ENCODE peak calls at places on chromosome X, in six cellular contexts. One of them, this sample, is unnamed.

GRCh38 chrX:56794404-56794803 is 65.4 kb downstream of the NBDY start:
- DNase-seq in activated CD8-positive, alpha-beta memory T cell treated with anti-CD3 and anti-CD28 coated beads for 48 hours: no peak
- DNase-seq in fibroblast of the conjunctiva: no peak
- DNase-seq in stimulated activated CD4-positive, alpha-beta T cell treated with anti-CD3 and anti-CD28 coated beads, Interleukin-15, amount 100 ng/mL, for 1 hour: no peak
- DNase-seq in right lobe of liver: peak; percentile 12
- DNase-seq in bronchial epithelial cell: no peak
- DNase-seq in this sample: no peak

GRCh38 chrX:15336023-15336413 is 695 bp upstream of the PIGA start:
- DNase-seq in activated CD8-positive, alpha-beta memory T cell treated with anti-CD3 and anti-CD28 coated beads for 48 hours: no peak
- DNase-seq in fibroblast of the conjunctiva: no peak
- DNase-seq in stimulated activated CD4-positive, alpha-beta T cell treated with anti-CD3 and anti-CD28 coated beads, Interleukin-15, amount 100 ng/mL, for 1 hour: no peak
- DNase-seq in right lobe of liver: no peak
- DNase-seq in bronchial epithelial cell: peak; percentile 86
- DNase-seq in this sample: peak; percentile 12

GRCh38 chrX:30065226-30065625 is 150.1 kb upstream of the MAGEB2 start:
- DNase-seq in activated CD8-positive, alpha-beta memory T cell treated with anti-CD3 and anti-CD28 coated beads for 48 hours: no peak
- DNase-seq in fibroblast of the conjunctiva: no peak
- DNase-seq in stimulated activated CD4-positive, alpha-beta T cell treated with anti-CD3 and anti-CD28 coated beads, Interleukin-15, amount 100 ng/mL, for 1 hour: no peak
- DNase-seq in right lobe of liver: no peak
- DNase-seq in bronchial epithelial cell: no peak
- DNase-seq in this sample: no peak

GRCh38 chrX:20373063-20373462 is 106.4 kb upstream of the RPS6KA3 start:
- DNase-seq in activated CD8-positive, alpha-beta memory T cell treated with anti-CD3 and anti-CD28 coated beads for 48 hours: no peak
- DNase-seq in fibroblast of the conjunctiva: no peak
- DNase-seq in stimulated activated CD4-positive, alpha-beta T cell treated with anti-CD3 and anti-CD28 coated beads, Interleukin-15, amount 100 ng/mL, for 1 hour: no peak
- DNase-seq in right lobe of liver: no peak
- DNase-seq in bronchial epithelial cell: no peak
- DNase-seq in this sample: no peak

GRCh38 chrX:10989386-10989785 is 121.7 kb upstream of the HCCS start:
- DNase-seq in activated CD8-positive, alpha-beta memory T cell treated with anti-CD3 and anti-CD28 coated beads for 48 hours: no peak
- DNase-seq in fibroblast of the conjunctiva: no peak
- DNase-seq in stimulated activated CD4-positive, alpha-beta T cell treated with anti-CD3 and anti-CD28 coated beads, Interleukin-15, amount 100 ng/mL, for 1 hour: no peak
- DNase-seq in right lobe of liver: no peak
- DNase-seq in bronchial epithelial cell: no peak
- DNase-seq in this sample: no peak

GRCh38 chrX:103628386-103629290 is at the start of gene TCEAL1:
- DNase-seq in activated CD8-positive, alpha-beta memory T cell treated with anti-CD3 and anti-CD28 coated beads for 48 hours: no peak
- DNase-seq in fibroblast of the conjunctiva: no peak
- DNase-seq in stimulated activated CD4-positive, alpha-beta T cell treated with anti-CD3 and anti-CD28 coated beads, Interleukin-15, amount 100 ng/mL, for 1 hour: no peak
- DNase-seq in right lobe of liver: peak; percentile 75
- DNase-seq in bronchial epithelial cell: no peak
- DNase-seq in this sample: peak; percentile 16

GRCh38 chrX:118484216-118484903 is 11.3 kb upstream of the DOCK11 start:
- DNase-seq in activated CD8-positive, alpha-beta memory T cell treated with anti-CD3 and anti-CD28 coated beads for 48 hours: no peak
- DNase-seq in fibroblast of the conjunctiva: no peak
- DNase-seq in stimulated activated CD4-positive, alpha-beta T cell treated with anti-CD3 and anti-CD28 coated beads, Interleukin-15, amount 100 ng/mL, for 1 hour: no peak
- DNase-seq in right lobe of liver: no peak
- DNase-seq in bronchial epithelial cell: peak; percentile 44
- DNase-seq in this sample: no peak

GRCh38 chrX:68953331-68953730 is 124.5 kb downstream of the EFNB1 start:
- DNase-seq in activated CD8-positive, alpha-beta memory T cell treated with anti-CD3 and anti-CD28 coated beads for 48 hours: no peak
- DNase-seq in fibroblast of the conjunctiva: no peak
- DNase-seq in stimulated activated CD4-positive, alpha-beta T cell treated with anti-CD3 and anti-CD28 coated beads, Interleukin-15, amount 100 ng/mL, for 1 hour: no peak
- DNase-seq in right lobe of liver: no peak
- DNase-seq in bronchial epithelial cell: no peak
- DNase-seq in this sample: no peak